ENCODE peak calls at places on chromosomes 1 and 21, in five cellular contexts. G is sigmoid colon, N is tibial nerve, S is body of pancreas, W is psoas muscle. J is an unnamed sample. For H3K4me1, the result is how much of the 10 kb centered on the place peaks cover.

GRCh38 chr1:80582980-80583379 is 1217.8 kb upstream of the ADGRL2 start:
- DNase-seq in G (no peak), N (no peak), S (no peak), W (no peak), J (no peak)

GRCh38 chr1:29397981-29398380 is 161.7 kb downstream of the PTPRU start:
- DNase-seq in G (no peak), N (no peak), S (no peak), W (no peak), J (no peak)

GRCh38 chr1:71921935-71922559 is 360.3 kb downstream of the NEGR1 start:
- DNase-seq in G (no peak), N (no peak), S (no peak), W (no peak), J (no peak)

GRCh38 chr21:37257967-37258877 is 8.9 kb downstream of the VPS26C start:
- DNase-seq in G (peak), N (no peak), S (peak), W (peak), J (peak)

GRCh38 chr1:205588691-205589445 is 42.9 kb downstream of the ELK4 start:
- DNase-seq in G (peak), N (no peak), S (peak), W (no peak), J (no peak)

GRCh38 chr1:111982428-111982827 is 7.0 kb downstream of the KCND3 start:
- DNase-seq in G (no peak), N (no peak), S (no peak), W (no peak), J (no peak)

GRCh38 chr1:113648478-113648877 is 110.8 kb downstream of the PHTF1 start:
- DNase-seq in G (no peak), N (no peak), S (no peak), W (no peak), J (no peak)

GRCh38 chr1:113003751-113004690 is 48.0 kb upstream of the SLC16A1 start:
- DNase-seq in G (no peak), N (no peak), S (no peak), W (no peak), J (no peak)

GRCh38 chr21:26751305-26751704 is 93.9 kb downstream of the ADAMTS1 start:
- DNase-seq in G (no peak), N (no peak), S (no peak), W (no peak), J (no peak)

GRCh38 chr1:205445653-205445955 is 10.2 kb downstream of the BLACAT1 start:
- DNase-seq in G (no peak), N (no peak), S (no peak), W (no peak), J (no peak)

GRCh38 chr1:169906938-169907337 is 13.2 kb upstream of the SCYL3 start:
- DNase-seq in G (no peak), N (no peak), S (no peak), W (no peak), J (no peak)

GRCh38 chr1:176111835-176112234 is 95.3 kb downstream of the COP1 start:
- DNase-seq in G (no peak), N (no peak), S (no peak), W (no peak), J (no peak)

GRCh38 chr21:43851593-43851992 is 13.4 kb upstream of the AGPAT3 start:
- DNase-seq in G (no peak), N (no peak), S (no peak), W (no peak), J (no peak)

GRCh38 chr1:182662121-182662890 is 22.1 kb downstream of the RGS8 start:
- DNase-seq in G (no peak), N (no peak), S (no peak), W (no peak), J (no peak)

GRCh38 chr1:214441119-214441518 is 110.3 kb downstream of the PTPN14 start:
- DNase-seq in G (no peak), N (no peak), S (no peak), W (no peak), J (no peak)

GRCh38 chr1:22832414-22832786 is 121.8 kb downstream of the EPHB2 start:
- DNase-seq in G (no peak), N (no peak), S (no peak), W (no peak), J (no peak)

GRCh38 chr1:171801395-171801990 is 20.0 kb downstream of the METTL13 start:
- DNase-seq in G (no peak), N (peak), S (peak), W (no peak), J (no peak)

GRCh38 chr1:169585184-169585583 is 1.1 kb downstream of the F5 start:
- DNase-seq in G (no peak), N (no peak), S (no peak), W (no peak), J (no peak)

GRCh38 chr1:76961181-76961580 is 93.9 kb downstream of the ST6GALNAC5 start:
- DNase-seq in G (no peak), N (no peak), S (no peak), W (no peak), J (no peak)

GRCh38 chr1:228154685-228155571 is 5.2 kb downstream of the GJC2 start:
- DNase-seq in G (peak), N (no peak), S (no peak), W (no peak), J (peak)

GRCh38 chr1:117740461-117740860 is 134.6 kb downstream of the TENT5C start:
- DNase-seq in G (no peak), N (no peak), S (peak), W (no peak), J (no peak)
- H3K27ac ChIP-seq in G (peak), N (no peak), S (peak), W (no peak), J (no peak)

DNA sequence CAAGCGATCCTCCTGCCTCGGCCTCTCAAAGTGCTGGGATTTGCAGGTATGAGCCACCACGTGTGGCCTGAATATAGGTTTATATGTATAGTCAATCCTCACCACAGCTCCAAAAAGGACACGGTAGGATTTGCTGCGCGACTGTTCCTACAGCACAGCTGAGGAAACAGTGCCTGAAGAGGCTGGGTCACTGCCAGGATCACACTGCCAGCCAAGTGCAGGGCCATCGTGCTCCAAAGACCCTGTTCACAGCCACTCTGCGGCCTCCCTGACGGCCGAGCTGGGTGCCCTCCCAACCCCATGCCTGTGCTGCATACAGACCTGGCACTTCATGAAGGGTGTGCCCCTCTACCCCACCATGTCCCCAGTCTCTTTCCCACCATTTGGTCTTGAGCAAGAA is 71.4 kb downstream of the MRPL37 start:
- DNase-seq in G (no peak), N (no peak), S (peak), W (no peak), J (no peak)
- H3K4me1 ChIP-seq in G (under half), N (under half), S (under half), W (half or more), J (under half)

GRCh38 chr1:64248065-64248464 is 44.6 kb downstream of the UBE2U start:
- DNase-seq in G (no peak), N (no peak), S (no peak), W (no peak), J (no peak)
- H3K27ac ChIP-seq in G (no peak), N (no peak), S (no peak), W (no peak), J (no peak)

DNA sequence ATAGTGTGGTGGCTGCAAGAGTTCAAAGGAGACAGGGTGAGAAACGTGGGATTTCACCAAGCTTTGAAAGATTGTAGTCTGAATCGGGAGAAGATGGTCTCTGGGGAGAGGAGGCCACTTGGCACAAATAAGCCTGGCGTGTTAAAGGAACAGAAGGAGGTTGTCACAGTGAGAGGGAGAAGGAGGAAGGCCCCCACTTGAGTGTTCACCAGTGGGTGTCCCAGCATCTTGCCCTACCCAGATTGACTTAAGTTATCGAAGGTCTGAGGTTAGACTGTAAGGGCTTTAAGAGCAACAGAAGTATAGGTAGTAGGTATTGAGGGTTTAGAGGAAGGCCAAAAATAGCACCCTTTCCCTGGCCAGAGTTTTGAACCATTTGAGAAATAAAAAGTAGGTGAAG is 48.0 kb downstream of the BACH1 start:
- DNase-seq in G (no peak), N (no peak), S (no peak), W (no peak), J (no peak)
- H3K4me1 ChIP-seq in G (under half), N (under half), S (half or more), W (under half), J (half or more)

GRCh38 chr1:17539202-17539525 is 334 bp upstream of the ARHGEF10L start:
- DNase-seq in G (no peak), N (no peak), S (peak), W (no peak), J (no peak)
- H3K27ac ChIP-seq in G (peak), N (peak), S (peak), W (peak), J (no peak)

DNA sequence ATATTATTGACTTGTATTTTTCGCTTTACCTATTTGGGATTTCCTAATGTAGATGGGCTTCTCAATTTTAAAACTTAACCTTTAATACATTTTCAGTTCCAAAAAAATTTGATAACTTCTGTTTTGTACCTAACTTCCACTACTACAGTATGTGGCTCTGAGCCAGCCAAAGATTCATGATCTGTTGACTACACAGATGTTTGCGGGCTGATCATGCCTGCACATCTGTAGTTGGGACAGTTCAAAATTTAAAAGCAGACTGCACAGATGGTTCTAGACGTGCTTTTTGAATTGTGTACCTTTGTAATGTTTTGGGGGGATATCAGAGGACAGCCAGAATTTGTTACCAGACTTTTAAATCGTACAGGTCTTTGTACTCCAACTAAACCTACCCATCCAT is 43.7 kb downstream of the NFYC start:
- DNase-seq in G (no peak), N (no peak), S (no peak), W (no peak), J (no peak)
- H3K4me1 ChIP-seq in G (under half), N (under half), S (under half), W (half or more), J (under half)

GRCh38 chr21:33893917-33894316 is 21.7 kb downstream of the ATP5PO start:
- DNase-seq in G (no peak), N (no peak), S (no peak), W (no peak), J (no peak)
- H3K27ac ChIP-seq in G (no peak), N (peak), S (no peak), W (no peak), J (no peak)

DNA sequence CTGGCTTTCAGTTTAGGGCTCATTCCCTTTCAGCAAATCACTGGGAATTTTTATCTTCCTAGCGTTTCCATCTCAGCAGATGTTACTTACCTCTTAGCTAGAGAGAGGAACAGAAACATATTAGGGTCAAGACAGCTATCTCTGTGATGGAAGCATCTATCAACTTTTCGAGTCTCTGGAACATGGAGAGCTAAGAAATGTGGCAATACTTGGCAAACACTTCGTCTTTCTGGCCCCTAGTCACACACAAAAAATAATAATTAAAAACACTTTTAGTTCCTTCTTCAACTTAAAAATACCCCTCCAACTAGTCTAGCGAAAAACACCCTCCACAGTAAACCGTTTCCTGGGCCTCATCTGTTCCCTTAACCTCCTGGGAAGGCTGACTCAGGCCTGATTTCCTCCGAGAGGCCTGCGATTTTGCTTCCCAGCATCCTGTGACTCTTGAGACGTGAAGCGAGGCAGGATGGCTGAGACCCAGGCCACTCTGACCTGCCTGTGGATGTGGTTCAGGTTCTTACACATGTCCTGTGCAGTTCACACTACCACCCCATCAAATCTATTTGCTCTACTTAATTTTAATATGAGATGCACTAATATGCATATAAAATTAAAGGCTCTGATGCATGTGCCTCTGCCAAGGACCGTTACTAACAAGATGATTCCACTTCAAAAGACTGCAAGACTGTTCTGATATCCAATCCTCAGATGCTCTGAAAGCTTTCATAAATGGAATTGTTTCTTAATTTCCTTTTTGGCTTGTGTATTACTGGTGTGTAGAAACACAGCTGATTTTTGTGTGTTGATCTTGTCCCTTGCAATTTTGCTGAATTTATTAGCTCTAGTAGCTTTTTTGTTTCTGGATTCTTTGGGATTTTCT is 3.5 kb downstream of the NAV1 start:
- DNase-seq in G (no peak), N (no peak), S (no peak), W (peak), J (no peak)
- H3K4me1 ChIP-seq in G (under half), N (under half), S (under half), W (under half), J (half or more)

GRCh38 chr1:225424562-225425210 is 3.2 kb downstream of the LBR start:
- DNase-seq in G (no peak), N (no peak), S (no peak), W (no peak), J (no peak)
- H3K27ac ChIP-seq in G (peak), N (no peak), S (no peak), W (no peak), J (no peak)